ENCODE peak calls at places on chromosome 16, in eight cellular contexts. P is stomach, W is A549, C is ovary, X is SK-N-SH, T is sigmoid colon, F is transverse colon, M is GM12878. D is an unnamed sample.

GRCh38 chr16:49884033-49884707 is 28.3 kb upstream of the ZNF423 start:
- DNase-seq in W (no peak), X (peak; percentile 50), P (no peak), T (no peak), C (no peak), F (peak; percentile 61), M (no peak), D (no peak)

GRCh38 chr16:23365602-23366240 is 63.6 kb downstream of the SCNN1B start:
- DNase-seq in F (no peak), P (no peak), W (peak; percentile 40), M (peak; percentile 25), T (no peak), C (no peak), X (no peak), D (no peak)

GRCh38 chr16:72902276-72902675 is 145.7 kb downstream of the ZFHX3 start:
- DNase-seq in C (no peak), P (no peak), W (no peak), T (no peak), M (no peak), X (no peak), F (no peak), D (no peak)

GRCh38 chr16:47729701-47730100 is 268.6 kb downstream of the PHKB start:
- DNase-seq in X (no peak), M (no peak), W (no peak), T (no peak), F (no peak), C (no peak), P (no peak), D (no peak)

GRCh38 chr16:21264226-21265036 is 13.7 kb downstream of the CRYM start:
- DNase-seq in T (no peak), X (no peak), P (no peak), M (no peak), W (no peak), F (peak; percentile 17), C (no peak), D (no peak)

GRCh38 chr16:8299635-8300034 is 290.7 kb downstream of the TMEM114 start:
- DNase-seq in X (no peak), F (no peak), T (no peak), W (no peak), P (no peak), C (no peak), M (no peak), D (no peak)

GRCh38 chr16:51392651-51393187 is 241.6 kb upstream of the SALL1 start:
- DNase-seq in T (no peak), F (no peak), W (no peak), C (no peak), X (no peak), P (no peak), M (no peak), D (peak; percentile 66)

GRCh38 chr16:19716183-19716582 is 1.8 kb downstream of the KNOP1 start:
- DNase-seq in M (no peak), W (no peak), F (peak; percentile 63), P (no peak), X (no peak), T (no peak), C (no peak), D (no peak)

GRCh38 chr16:65576631-65577030 is 454.8 kb upstream of the CDH11 start:
- DNase-seq in F (no peak), M (no peak), W (no peak), P (no peak), T (no peak), X (no peak), C (no peak), D (no peak)

GRCh38 chr16:67545665-67546024 is 16.7 kb upstream of the CTCF start:
- DNase-seq in T (peak; percentile 67), W (no peak), C (no peak), X (no peak), M (no peak), F (no peak), P (no peak), D (no peak)

GRCh38 chr16:89035698-89036570 is 57.7 kb upstream of the ACSF3 start:
- DNase-seq in W (no peak), X (no peak), T (no peak), M (no peak), F (no peak), P (no peak), C (no peak), D (no peak)

GRCh38 chr16:65037558-65037957 is 84.3 kb downstream of the CDH11 start:
- DNase-seq in W (no peak), C (no peak), F (no peak), P (no peak), T (no peak), X (no peak), M (no peak), D (no peak)

GRCh38 chr16:58678716-58679115 is 5.9 kb downstream of the SLC38A7 start:
- DNase-seq in C (no peak), X (no peak), T (peak; percentile 71), W (peak; percentile 55), M (no peak), P (no peak), F (no peak), D (no peak)

GRCh38 chr16:85089485-85089884 is 22.8 kb downstream of the CIBAR2 start:
- DNase-seq in F (no peak), X (peak; percentile 38), M (no peak), W (no peak), C (no peak), P (no peak), T (no peak), D (no peak)

GRCh38 chr16:74034862-74035261 is 261.8 kb upstream of the PSMD7 start:
- DNase-seq in P (no peak), W (peak; percentile 19), F (peak; percentile 11), T (no peak), X (peak; percentile 57), C (no peak), M (no peak), D (no peak)

DNA sequence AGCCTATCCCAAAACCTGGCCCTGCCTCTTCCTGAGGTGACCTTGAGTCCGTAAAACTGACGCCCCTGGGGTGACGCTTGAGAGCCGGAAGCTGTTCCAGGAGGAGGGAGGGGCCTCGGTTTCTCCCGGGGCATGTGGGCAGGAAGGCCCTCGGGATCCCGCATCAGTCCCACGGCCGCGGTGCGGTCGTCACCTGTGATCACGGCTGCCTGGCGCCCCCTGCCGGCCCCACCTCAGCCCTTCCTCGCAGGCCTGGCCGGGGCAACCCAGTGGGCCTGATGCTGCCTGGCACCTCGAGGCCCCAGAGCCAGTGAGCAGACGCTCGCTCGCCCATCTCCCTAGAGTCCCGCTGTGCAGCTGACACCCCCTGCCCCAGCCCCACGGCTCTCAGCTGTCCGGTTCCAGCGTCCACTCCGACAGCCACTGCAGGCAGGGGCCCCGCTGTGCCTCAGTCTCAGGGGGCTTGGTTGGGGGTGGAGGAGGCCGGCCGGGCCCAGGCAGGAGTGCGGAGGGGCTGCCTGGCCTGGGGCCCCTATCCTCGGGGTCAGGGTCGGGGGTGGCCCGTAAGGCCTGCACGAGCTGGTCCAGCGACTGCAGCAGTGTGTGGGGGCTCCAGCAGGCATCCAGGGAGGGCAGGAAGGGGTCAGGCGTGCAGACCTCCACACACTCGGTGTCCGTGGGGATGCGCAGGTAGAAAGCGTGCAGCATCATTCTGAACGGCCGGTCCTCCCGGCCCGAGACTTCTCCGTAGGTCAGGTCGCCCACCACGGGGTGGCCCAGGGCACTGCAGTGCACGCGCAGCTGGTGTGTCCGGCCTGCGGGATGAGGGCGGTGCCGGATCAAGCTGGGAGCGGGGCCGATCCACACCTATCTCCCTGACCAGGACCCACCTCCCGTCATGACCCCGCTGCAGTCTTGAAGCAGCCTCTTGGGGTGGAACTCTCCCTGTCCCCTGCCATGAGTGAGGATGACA is 2.3 kb downstream of the RPUSD1 start:
- DNase-seq in M (no peak), F (peak; percentile 76), W (peak; percentile 77), C (peak; percentile 51), T (peak; percentile 81), P (peak; percentile 82), X (peak; percentile 86), D (peak; percentile 35)
- TF ChIP-seq EP300 in M (no peak), F (no peak), W (no peak), C (no peak), T (no peak), P (no peak), X (no peak), D (no peak)

GRCh38 chr16:4987580-4988374 is 29.6 kb downstream of the SEC14L5 start:
- DNase-seq in X (peak; percentile 73), F (no peak), C (no peak), T (no peak), P (no peak), M (no peak), W (peak; percentile 33), D (no peak)
- H3K4me3 ChIP-seq in X (no peak overlapping the region), F (no peak overlapping the region), C (no peak overlapping the region), T (no peak overlapping the region), P (peak overlapping the region; percentile 6), M (no peak overlapping the region), W (peak overlapping the region; percentile 30), D (no peak overlapping the region)

GRCh38 chr16:81778231-81778630 is 860 bp upstream of the PLCG2 start:
- DNase-seq in M (no peak), X (no peak), F (no peak), T (no peak), C (no peak), W (no peak), P (no peak), D (no peak)

GRCh38 chr16:81775570-81775969 is 3.5 kb upstream of the PLCG2 start:
- DNase-seq in F (no peak), X (no peak), M (no peak), W (no peak), P (no peak), C (no peak), T (no peak), D (no peak)

GRCh38 chr16:81778861-81779539 is at the start of gene PLCG2:
- DNase-seq in M (no peak), F (peak; percentile 87), W (peak; percentile 66), X (peak; percentile 75), P (peak; percentile 82), C (peak; percentile 20), T (peak; percentile 76), D (no peak)

GRCh38 chr16:81780350-81780749 is 1.3 kb downstream of the PLCG2 start:
- DNase-seq in F (peak; percentile 30), T (no peak), C (no peak), M (no peak), P (no peak), X (no peak), W (no peak), D (no peak)

DNA sequence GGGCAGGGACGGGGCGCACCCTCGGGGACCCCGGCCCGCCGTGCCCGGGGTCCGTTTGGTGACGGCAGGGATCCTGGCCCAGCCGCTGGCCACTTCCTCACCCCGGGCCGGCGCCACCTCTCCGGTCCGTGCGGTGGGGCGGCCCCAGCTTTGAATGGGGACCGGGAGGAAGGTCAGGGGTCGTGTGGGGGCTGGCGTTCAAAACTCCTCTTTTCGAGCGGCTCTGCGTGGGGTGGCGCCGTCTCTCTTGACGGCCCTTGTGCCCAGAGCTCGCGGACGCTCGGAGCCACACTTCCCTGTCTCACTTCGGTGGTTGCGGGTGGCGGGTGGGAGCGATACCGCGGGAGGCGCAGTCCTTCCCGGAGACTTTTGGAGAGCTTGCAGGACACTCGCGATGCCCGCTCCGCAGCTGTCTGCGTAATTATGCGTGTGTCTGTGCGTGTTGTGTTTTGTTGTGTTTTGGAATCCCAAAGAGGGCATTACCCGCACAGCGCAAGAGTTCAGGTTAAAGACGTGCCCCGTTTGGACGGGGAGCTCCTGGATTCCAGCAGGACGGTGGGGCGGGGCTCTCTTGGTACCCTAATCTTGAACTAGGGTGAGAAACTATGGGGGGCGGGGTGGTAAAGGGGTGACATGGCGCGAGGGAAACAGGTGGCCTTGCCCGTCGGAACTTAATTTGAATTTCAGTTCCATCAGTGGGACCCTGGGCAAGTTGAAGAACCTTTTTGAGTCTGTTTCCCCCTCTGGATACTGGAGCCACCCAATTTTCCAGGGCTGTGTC is 639 bp downstream of the PLCG2 start:
- DNase-seq in M (no peak), F (peak; percentile 50), T (no peak), P (peak; percentile 44), W (peak; percentile 23), X (no peak), C (no peak), D (no peak)
- TF ChIP-seq EP300 in M (no peak), F (no peak), T (no peak), P (no peak), W (no peak), X (no peak), C (no peak), D (no peak)

GRCh38 chr16:54175552-54176375 is 110.8 kb downstream of the IRX3 start:
- DNase-seq in F (no peak), T (no peak), X (no peak), W (no peak), C (no peak), M (no peak), P (no peak), D (no peak)
- H3K4me3 ChIP-seq in F (no peak overlapping the region), T (no peak overlapping the region), X (no peak overlapping the region), W (no peak overlapping the region), C (no peak overlapping the region), M (no peak overlapping the region), P (no peak overlapping the region), D (peak overlapping the region; percentile 22)